ENCODE peak calls at places on chromosomes 2 and 18, in ten cellular contexts. Q, P, B, H, C, V, N, Y, X and J are unnamed samples.

GRCh38 chr2:160507464-160507863 is 13.9 kb upstream of the RBMS1 start:
- DNase-seq in B (no peak), H (no peak), Q (no peak), V (no peak), P (no peak), Y (no peak), N (no peak), X (no peak), C (no peak), J (no peak)

GRCh38 chr18:42392416-42392815 is 437.4 kb downstream of the PIK3C3 start:
- DNase-seq in C (no peak), Y (no peak), Q (no peak), P (no peak), V (no peak), H (no peak), X (no peak), N (no peak), B (no peak), J (no peak)

GRCh38 chr2:65796259-65796658 is 363.9 kb upstream of the SPRED2 start:
- DNase-seq in Y (no peak), P (no peak), H (no peak), B (no peak), X (no peak), V (no peak), N (no peak), Q (no peak), C (no peak), J (no peak)

GRCh38 chr2:66111706-66112105 is 323.2 kb upstream of the MEIS1 start:
- DNase-seq in X (no peak), N (no peak), C (no peak), Y (no peak), V (no peak), Q (no peak), B (no peak), P (no peak), H (no peak), J (no peak)

GRCh38 chr2:3186766-3187165 is 190.9 kb downstream of the EIPR1 start:
- DNase-seq in V (no peak), X (no peak), Y (no peak), P (no peak), C (no peak), N (no peak), H (no peak), Q (no peak), B (no peak), J (no peak)

GRCh38 chr2:225668606-225669266 is 269.2 kb downstream of the NYAP2 start:
- DNase-seq in B (peak), V (no peak), H (peak), Y (no peak), C (no peak), P (no peak), X (no peak), N (no peak), Q (peak), J (peak)

GRCh38 chr2:61978522-61978921 is 73.0 kb downstream of the COMMD1 start:
- DNase-seq in B (no peak), C (no peak), P (no peak), Y (peak), V (no peak), N (no peak), X (no peak), Q (peak), H (no peak), J (no peak)

GRCh38 chr2:36559221-36559942 is 38.6 kb downstream of the FEZ2 start:
- DNase-seq in Q (no peak), N (no peak), B (no peak), Y (no peak), V (no peak), X (no peak), P (no peak), C (no peak), H (no peak), J (no peak)

GRCh38 chr2:47785986-47786385 is 3.0 kb downstream of the MSH6 start:
- DNase-seq in V (no peak), B (no peak), C (no peak), H (no peak), P (no peak), Y (peak), N (no peak), Q (no peak), X (no peak), J (no peak)

GRCh38 chr2:73112026-73112912 is 479 bp downstream of the RAB11FIP5 start:
- DNase-seq in B (no peak), V (no peak), N (no peak), C (no peak), H (peak), Y (no peak), X (no peak), P (no peak), Q (no peak), J (no peak)

GRCh38 chr2:157747695-157748370 is 119.2 kb upstream of the ACVR1C start:
- DNase-seq in C (no peak), P (no peak), Y (no peak), V (no peak), X (no peak), N (no peak), H (no peak), Q (no peak), B (peak), J (peak)

GRCh38 chr2:228545749-228546148 is 364.3 kb upstream of the SPHKAP start:
- DNase-seq in Q (no peak), V (no peak), P (no peak), B (no peak), N (no peak), C (no peak), H (no peak), Y (no peak), X (no peak), J (no peak)

GRCh38 chr2:74131901-74132300 is 15.8 kb downstream of the BOLA3 start:
- DNase-seq in H (no peak), V (no peak), X (no peak), Y (no peak), B (no peak), C (no peak), N (no peak), Q (no peak), P (no peak), J (no peak)

GRCh38 chr2:182228073-182228473 is 198.8 kb downstream of the PDE1A start:
- DNase-seq in X (no peak), B (no peak), V (no peak), H (no peak), C (no peak), Y (no peak), P (no peak), N (no peak), Q (no peak), J (no peak)

GRCh38 chr2:45994060-45994459 is 303.1 kb upstream of the EPAS1 start:
- DNase-seq in V (no peak), C (no peak), Q (no peak), B (no peak), N (no peak), Y (no peak), X (no peak), P (no peak), H (no peak), J (no peak)

GRCh38 chr2:148998162-148998830 is 40.2 kb upstream of the LYPD6B start:
- DNase-seq in N (no peak), Q (no peak), H (no peak), B (no peak), V (no peak), C (no peak), X (no peak), P (no peak), Y (no peak), J (no peak)

GRCh38 chr18:13266208-13267100 is 47.9 kb downstream of the LDLRAD4 start:
- DNase-seq in X (no peak), V (no peak), H (no peak), Q (no peak), B (no peak), P (no peak), Y (no peak), N (no peak), C (no peak), J (no peak)

GRCh38 chr2:219082332-219082958 is 21.7 kb upstream of the IHH start:
- DNase-seq in C (no peak), X (no peak), V (no peak), P (no peak), H (no peak), Q (peak), Y (no peak), N (no peak), B (no peak), J (no peak)

GRCh38 chr2:11022874-11023273 is 111.1 kb downstream of the KCNF1 start:
- DNase-seq in B (no peak), H (no peak), X (no peak), Q (no peak), C (no peak), N (no peak), P (no peak), Y (no peak), V (no peak), J (no peak)

GRCh38 chr2:26175716-26176615 is 3.1 kb downstream of the GAREM2 start:
- DNase-seq in P (no peak), C (no peak), Q (no peak), B (no peak), X (no peak), N (no peak), V (no peak), Y (no peak), H (no peak), J (no peak)

GRCh38 chr18:2223859-2224258 is 347.4 kb downstream of the METTL4 start:
- DNase-seq in Q (peak), X (no peak), N (no peak), B (peak), P (no peak), H (peak), Y (peak), C (no peak), V (no peak), J (no peak)

GRCh38 chr18:11981633-11982366 is 493 bp downstream of the IMPA2 start:
- DNase-seq in Y (no peak), P (no peak), Q (no peak), X (no peak), V (no peak), N (no peak), H (no peak), B (no peak), C (no peak), J (no peak)

GRCh38 chr2:11559786-11560155 is 25.9 kb downstream of the GREB1 start:
- DNase-seq in H (no peak), V (no peak), Y (no peak), P (no peak), C (no peak), B (no peak), Q (no peak), X (no peak), N (no peak), J (no peak)

GRCh38 chr2:219998714-219999227 is 371.3 kb downstream of the SLC4A3 start:
- DNase-seq in Q (no peak), Y (no peak), B (no peak), P (no peak), X (no peak), C (no peak), V (no peak), H (no peak), N (no peak), J (no peak)